ENCODE peak calls at places on chromosome 13, in ten cellular contexts. Z is activated CD4-positive, alpha-beta T cell treated with anti-CD3 and anti-CD28 coated beads for 48 hours; S is astrocyte; B is astrocyte of the spinal cord; E is stomach; Q is stimulated activated CD4-positive, alpha-beta T cell treated with anti-CD3 and anti-CD28 coated beads, Interleukin-4, amount 100 ng/mL, for 24 hours; L is T1000; J is effector CD4-positive, alpha-beta T cell; T is A172; C is lower lobe of right lung. F is an unnamed sample.

GRCh38 chr13:82688400-82688999 is 1193.8 kb downstream of the SLITRK1 start:
- DNase-seq in Z (no peak), S (no peak), B (peak), E (no peak), Q (no peak), L (no peak), J (no peak), T (peak), C (no peak), F (no peak)

GRCh38 chr13:93861818-93862217 is 617.7 kb downstream of the DCT start:
- DNase-seq in Z (no peak), S (peak), B (peak), E (no peak), Q (no peak), L (no peak), J (no peak), T (peak), C (no peak), F (no peak)

GRCh38 chr13:95641291-95641811 is 3.2 kb downstream of the DZIP1 start:
- DNase-seq in Z (no peak), S (peak), B (peak), E (no peak), Q (no peak), L (no peak), J (no peak), T (no peak), C (no peak), F (no peak)

GRCh38 chr13:94192576-94192975 is 286.9 kb downstream of the DCT start:
- DNase-seq in Z (peak), S (no peak), B (peak), E (no peak), Q (no peak), L (no peak), J (no peak), T (peak), C (no peak), F (no peak)

GRCh38 chr13:99257291-99257690 is 888 bp downstream of the GPR18 start:
- DNase-seq in Z (no peak), S (no peak), B (no peak), E (no peak), Q (no peak), L (no peak), J (no peak), T (no peak), C (no peak), F (no peak)

GRCh38 chr13:48400820-48401219 is 12.1 kb downstream of the LPAR6 start:
- DNase-seq in Z (no peak), S (peak), B (peak), E (no peak), Q (no peak), L (no peak), J (no peak), T (peak), C (no peak), F (no peak)

GRCh38 chr13:112615391-112615790 is 27.4 kb upstream of the TUBGCP3 start:
- DNase-seq in Z (no peak), S (no peak), B (no peak), E (no peak), Q (no peak), L (no peak), J (no peak), T (no peak), C (no peak), F (no peak)

GRCh38 chr13:101811881-101812280 is 359.4 kb downstream of the ITGBL1 start:
- DNase-seq in Z (no peak), S (no peak), B (no peak), E (no peak), Q (no peak), L (no peak), J (no peak), T (no peak), C (no peak), F (no peak)

GRCh38 chr13:89554801-89555200 is 1792.7 kb upstream of the MIR17HG start:
- DNase-seq in Z (no peak), S (peak), B (no peak), E (no peak), Q (no peak), L (no peak), J (no peak), T (no peak), C (no peak), F (no peak)

GRCh38 chr13:57653229-57653994 is 21.9 kb downstream of the PCDH17 start:
- DNase-seq in Z (no peak), S (no peak), B (no peak), E (no peak), Q (no peak), L (no peak), J (no peak), T (no peak), C (no peak), F (no peak)

GRCh38 chr13:29684441-29684840 is 89.0 kb upstream of the SLC7A1 start:
- DNase-seq in Z (no peak), S (peak), B (peak), E (no peak), Q (no peak), L (no peak), J (no peak), T (peak), C (no peak), F (no peak)

GRCh38 chr13:74290324-74290773 is 156.1 kb upstream of the KLF12 start:
- DNase-seq in Z (peak), S (peak), B (peak), E (no peak), Q (peak), L (no peak), J (peak), T (peak), C (no peak), F (peak)

GRCh38 chr13:33994198-33994597 is 176.2 kb downstream of the RFC3 start:
- DNase-seq in Z (no peak), S (no peak), B (no peak), E (no peak), Q (no peak), L (no peak), J (no peak), T (no peak), C (no peak), F (no peak)

GRCh38 chr13:73715114-73715909 is 418.9 kb downstream of the KLF12 start:
- DNase-seq in Z (peak), S (no peak), B (no peak), E (no peak), Q (peak), L (no peak), J (peak), T (no peak), C (peak), F (no peak)

GRCh38 chr13:30196025-30196424 is 111.3 kb downstream of the KATNAL1 start:
- DNase-seq in Z (no peak), S (peak), B (peak), E (no peak), Q (no peak), L (no peak), J (no peak), T (peak), C (no peak), F (no peak)

GRCh38 chr13:24068472-24068871 is 92.0 kb upstream of the SPATA13 start:
- DNase-seq in Z (no peak), S (no peak), B (no peak), E (no peak), Q (no peak), L (no peak), J (no peak), T (no peak), C (no peak), F (no peak)

GRCh38 chr13:113468461-113469147 is 15.3 kb upstream of the ADPRHL1 start:
- DNase-seq in Z (no peak), S (no peak), B (no peak), E (no peak), Q (no peak), L (no peak), J (no peak), T (no peak), C (no peak), F (no peak)

GRCh38 chr13:113923376-113924063 is 50.4 kb downstream of the C13orf46 start:
- DNase-seq in Z (no peak), S (no peak), B (no peak), E (no peak), Q (no peak), L (no peak), J (no peak), T (no peak), C (no peak), F (no peak)

GRCh38 chr13:29937836-29938235 is 87.4 kb upstream of the UBL3 start:
- DNase-seq in Z (peak), S (no peak), B (no peak), E (no peak), Q (no peak), L (no peak), J (peak), T (no peak), C (no peak), F (no peak)

GRCh38 chr13:44903596-44903995 is 85.7 kb downstream of the NUFIP1 start:
- DNase-seq in Z (no peak), S (peak), B (peak), E (peak), Q (no peak), L (no peak), J (no peak), T (no peak), C (peak), F (peak)